ENCODE peak calls at places on chromosomes 16 and 17, in six cellular contexts. L, K, A, F, E and J are unnamed samples.

GRCh38 chr17:4087911-4088693 is 54.7 kb downstream of the ZZEF1 start:
- DNase-seq in A (no peak), K (no peak), F (no peak), E (no peak), L (no peak), J (no peak)

GRCh38 chr17:45396496-45397205 is 36.0 kb downstream of the ARHGAP27 start:
- DNase-seq in L (no peak), A (no peak), K (no peak), E (no peak), F (no peak), J (no peak)

GRCh38 chr16:10040136-10041080 is 141.8 kb downstream of the GRIN2A start:
- DNase-seq in K (no peak), L (no peak), A (no peak), E (no peak), F (no peak), J (no peak)

GRCh38 chr17:32350662-32351418 is 883 bp downstream of the ZNF207 start:
- DNase-seq in A (no peak), E (peak; percentile 54), F (no peak), L (no peak), K (no peak), J (peak; percentile 23)

GRCh38 chr17:45936610-45937009 is 42.3 kb downstream of the MAPT start:
- DNase-seq in L (no peak), K (no peak), E (no peak), F (no peak), A (no peak), J (no peak)

GRCh38 chr17:42028791-42029127 is 8.9 kb downstream of the NKIRAS2 start:
- DNase-seq in A (no peak), L (no peak), E (no peak), F (no peak), K (no peak), J (no peak)

GRCh38 chr17:76000016-76000754 is 470 bp upstream of the CDK3 start:
- DNase-seq in A (peak; percentile 92), E (peak; percentile 66), K (peak; percentile 97), F (no peak), L (peak; percentile 91), J (peak; percentile 85)

GRCh38 chr16:89006036-89006752 is 29.2 kb upstream of the CBFA2T3 start:
- DNase-seq in K (no peak), E (no peak), F (no peak), L (no peak), A (no peak), J (no peak)

GRCh38 chr17:6343736-6344135 is 91.2 kb downstream of the AIPL1 start:
- DNase-seq in K (no peak), F (no peak), A (no peak), L (no peak), E (no peak), J (no peak)

GRCh38 chr16:57115504-57116182 is 23.3 kb downstream of the CPNE2 start:
- DNase-seq in F (no peak), L (no peak), A (no peak), E (no peak), K (no peak), J (no peak)

GRCh38 chr17:74485012-74485743 is 18.7 kb downstream of the CD300A start:
- DNase-seq in L (no peak), A (peak; percentile 2), F (no peak), E (no peak), K (no peak), J (no peak)

GRCh38 chr16:57892447-57893096 is 78.4 kb downstream of the CNGB1 start:
- DNase-seq in A (no peak), L (no peak), K (no peak), F (no peak), E (peak; percentile 81), J (no peak)

GRCh38 chr16:16182918-16183317 is 40.4 kb downstream of the ABCC6 start:
- DNase-seq in E (no peak), L (no peak), K (no peak), A (no peak), F (no peak), J (no peak)

GRCh38 chr17:36731806-36732205 is 130.4 kb downstream of the MRM1 start:
- DNase-seq in L (no peak), F (no peak), K (peak; percentile 62), E (no peak), A (no peak), J (no peak)

GRCh38 chr17:2122641-2123302 is 67.9 kb downstream of the HIC1 start:
- DNase-seq in A (no peak), F (no peak), K (no peak), L (peak; percentile 32), E (no peak), J (no peak)

GRCh38 chr17:49076575-49077384 is 55.8 kb upstream of the B4GALNT2 start:
- DNase-seq in E (no peak), L (no peak), A (no peak), F (no peak), K (no peak), J (no peak)

GRCh38 chr17:80618304-80618703 is 73.7 kb downstream of the RPTOR start:
- DNase-seq in L (no peak), E (no peak), K (no peak), F (no peak), A (no peak), J (no peak)

GRCh38 chr16:81816793-81817210 is 37.7 kb downstream of the PLCG2 start:
- DNase-seq in K (no peak), F (peak; percentile 77), E (no peak), A (no peak), L (no peak), J (no peak)

GRCh38 chr16:15856901-15857778 is at the start of gene MYH11:
- DNase-seq in F (no peak), E (no peak), L (no peak), A (peak; percentile 47), K (peak; percentile 72), J (no peak)

GRCh38 chr16:77683845-77684526 is 38.3 kb upstream of the NUDT7 start:
- DNase-seq in F (no peak), A (no peak), L (no peak), E (no peak), K (no peak), J (no peak)

GRCh38 chr16:31253642-31254045 is 6.1 kb upstream of the ITGAM start:
- DNase-seq in E (peak; percentile 23), F (no peak), A (peak; percentile 81), L (no peak), K (no peak), J (no peak)

DNA sequence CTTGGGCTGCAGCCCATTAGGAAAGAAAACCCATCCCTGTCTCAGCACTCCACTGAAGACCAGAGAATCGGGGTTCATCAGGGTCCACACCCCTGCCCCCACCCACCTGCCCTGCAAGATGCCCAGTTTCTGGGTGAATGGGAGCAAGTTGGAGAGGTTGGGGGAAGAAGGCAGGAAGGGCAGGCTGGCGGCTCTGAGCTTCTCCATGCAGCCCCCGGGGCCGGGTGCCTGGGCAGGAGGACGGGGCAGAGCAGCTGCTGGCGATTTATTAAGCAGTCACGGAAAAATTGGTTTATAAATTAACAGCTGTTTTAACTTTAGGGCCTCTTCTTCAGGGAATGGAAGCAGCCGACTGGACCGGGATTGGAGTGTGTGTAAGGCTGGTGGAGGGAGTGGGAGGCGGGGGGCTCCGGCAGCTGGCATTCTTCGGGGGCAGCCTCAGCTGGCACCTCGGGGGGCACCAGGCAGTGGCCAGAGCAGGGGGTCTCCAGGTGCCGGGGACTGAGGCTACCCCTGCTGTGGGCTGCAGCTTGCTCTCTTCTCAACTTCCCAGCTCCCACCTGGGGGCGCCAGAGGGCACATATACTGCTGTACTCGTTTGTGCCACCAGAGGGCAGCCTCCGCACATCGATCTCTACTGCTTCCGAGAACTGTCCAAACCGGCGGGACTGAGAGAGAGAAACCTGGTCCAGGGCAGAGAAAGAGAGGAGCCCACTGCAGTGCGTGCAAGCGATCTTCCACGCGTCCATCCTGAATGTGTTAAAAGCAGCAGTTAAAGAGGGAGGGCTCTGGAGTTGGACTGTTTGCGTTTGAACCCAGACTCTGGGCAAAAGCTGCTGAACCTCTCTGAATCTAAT is 5.0 kb upstream of the PPP1R1B start:
- DNase-seq in L (peak; percentile 81), E (peak; percentile 80), F (peak; percentile 56), A (peak; percentile 82), K (peak; percentile 100), J (peak; percentile 84)
- TF ChIP-seq POLR2AphosphoS5 in L (no peak), E (no peak), F (no peak), A (no peak), K (no peak), J (no peak)

GRCh38 chr17:17725853-17726720 is 44.8 kb downstream of the RAI1 start:
- DNase-seq in K (no peak), A (no peak), E (no peak), F (no peak), L (no peak), J (no peak)

GRCh38 chr17:17726721-17727060 is 45.4 kb downstream of the RAI1 start:
- DNase-seq in K (no peak), F (no peak), A (no peak), L (no peak), E (no peak), J (no peak)

GRCh38 chr17:17723354-17724261 is 42.4 kb downstream of the RAI1 start:
- DNase-seq in K (peak; percentile 66), F (no peak), L (peak; percentile 73), A (no peak), E (no peak), J (peak; percentile 68)

GRCh38 chr17:17724307-17724921 is 43.2 kb downstream of the RAI1 start:
- DNase-seq in E (no peak), L (peak; percentile 80), K (peak; percentile 81), A (no peak), F (no peak), J (peak; percentile 76)

GRCh38 chr17:17724991-17725852 is 44.0 kb downstream of the RAI1 start:
- DNase-seq in E (no peak), L (no peak), F (no peak), K (peak; percentile 67), A (no peak), J (no peak)
- TF ChIP-seq POLR2A in E (no peak), L (no peak), F (no peak), K (no peak), A (no peak), J (no peak)

DNA sequence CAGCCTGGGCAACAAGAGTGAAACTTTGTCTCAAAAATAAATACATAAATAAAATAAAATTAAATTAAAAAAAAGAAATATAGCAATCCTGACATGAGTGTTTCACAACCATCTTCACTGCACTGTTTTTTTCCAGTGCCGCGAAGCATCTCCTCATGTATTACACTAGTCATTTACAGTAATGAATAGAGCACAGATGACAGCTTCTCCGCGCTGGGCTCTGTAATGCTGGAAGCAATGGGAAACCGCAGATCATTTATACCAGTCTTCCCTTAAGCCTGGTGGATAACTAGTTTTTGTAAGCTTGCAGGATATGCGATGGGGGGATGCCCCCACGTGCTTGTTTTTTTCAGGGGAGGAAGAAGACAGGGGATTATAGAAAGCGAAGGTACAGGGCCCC is 86.9 kb downstream of the MYH13 start:
- DNase-seq in E (no peak), F (no peak), K (no peak), A (no peak), L (no peak), J (no peak)
- TF ChIP-seq TAF1 in E (no peak), F (no peak), K (no peak), A (no peak), L (no peak), J (no peak)

GRCh38 chr16:2765462-2766404 is 11.3 kb downstream of the ELOB start:
- DNase-seq in K (no peak), L (no peak), F (no peak), E (no peak), A (no peak), J (no peak)

GRCh38 chr16:2764718-2765117 is 12.3 kb downstream of the SRRM2 start:
- DNase-seq in F (no peak), K (no peak), L (no peak), E (peak; percentile 15), A (no peak), J (no peak)

GRCh38 chr16:2767891-2768290 is 9.2 kb downstream of the ELOB start:
- DNase-seq in K (no peak), L (no peak), F (no peak), A (no peak), E (no peak), J (no peak)

GRCh38 chr16:2767140-2767731 is 9.8 kb downstream of the ELOB start:
- DNase-seq in K (no peak), A (no peak), F (no peak), L (no peak), E (no peak), J (no peak)

GRCh38 chr16:2766430-2767139 is 10.5 kb downstream of the ELOB start:
- DNase-seq in L (no peak), F (no peak), K (no peak), E (no peak), A (no peak), J (no peak)
- TF ChIP-seq POLR2AphosphoS5 in L (peak; percentile 60), F (peak; percentile 63), K (no peak), E (no peak), A (peak; percentile 36), J (peak; percentile 45)